ENCODE peak calls at places on chromosomes 2 and 18, in ten cellular contexts. R is astrocyte of the spinal cord, M is cardiac muscle cell, B is K562, J is SK-N-SH, V is endodermal cell, L is fibroblast of mammary gland, U is uterus, A is adrenal gland, X is IMR-90. S is an unnamed sample.

GRCh38 chr2:43402452-43402937 is 176.1 kb upstream of the ZFP36L2 start:
- DNase-seq in J (no peak), V (no peak), U (peak), A (no peak), R (no peak), L (no peak), B (no peak), X (peak), M (no peak), S (peak)

GRCh38 chr18:50879302-50880107 is 587 bp downstream of the ME2 start:
- DNase-seq in M (peak), V (peak), X (peak), J (no peak), A (peak), L (peak), U (no peak), B (no peak), R (peak), S (peak)

GRCh38 chr2:27264253-27264752 is 1.5 kb upstream of the SLC30A3 start:
- DNase-seq in A (no peak), B (no peak), R (no peak), X (no peak), L (no peak), J (peak), U (no peak), V (peak), M (peak), S (no peak)

GRCh38 chr2:173831312-173832229 is 133.6 kb downstream of the SP3 start:
- DNase-seq in L (peak), B (no peak), J (no peak), V (no peak), X (peak), A (peak), M (peak), R (peak), U (peak), S (no peak)

GRCh38 chr2:187769437-187769836 is 215.2 kb upstream of the TFPI start:
- DNase-seq in A (no peak), R (no peak), U (no peak), B (no peak), J (no peak), M (no peak), V (no peak), X (no peak), L (no peak), S (no peak)

GRCh38 chr2:165196411-165196810 is 7.4 kb downstream of the SCN3A start:
- DNase-seq in J (no peak), V (no peak), M (no peak), A (no peak), R (no peak), U (no peak), L (no peak), B (no peak), X (no peak), S (no peak)

GRCh38 chr2:229492034-229492433 is 220.9 kb upstream of the PID1 start:
- DNase-seq in B (no peak), A (no peak), R (peak), X (no peak), M (no peak), U (no peak), V (no peak), J (no peak), L (peak), S (no peak)

GRCh38 chr2:102018823-102019445 is 27.2 kb downstream of the IL1R2 start:
- DNase-seq in L (peak), A (no peak), U (no peak), M (no peak), V (no peak), B (no peak), R (peak), J (no peak), X (peak), S (no peak)

GRCh38 chr2:54038835-54039234 is 68.0 kb upstream of the PSME4 start:
- DNase-seq in V (no peak), J (no peak), U (no peak), B (no peak), A (no peak), M (no peak), R (no peak), X (no peak), L (peak), S (peak)

GRCh38 chr18:13393338-13393737 is 174.8 kb downstream of the LDLRAD4 start:
- DNase-seq in M (no peak), J (no peak), A (no peak), X (no peak), V (no peak), R (no peak), U (no peak), B (no peak), L (no peak), S (no peak)

GRCh38 chr18:59432796-59433195 is 73.7 kb upstream of the LMAN1 start:
- DNase-seq in J (no peak), V (no peak), A (no peak), U (no peak), R (no peak), B (no peak), X (no peak), M (no peak), L (no peak), S (no peak)

GRCh38 chr18:12366794-12367193 is 10.2 kb downstream of the AFG3L2 start:
- DNase-seq in B (no peak), V (no peak), R (no peak), L (no peak), A (no peak), M (no peak), X (no peak), J (no peak), U (no peak), S (no peak)

GRCh38 chr2:25714740-25715139 is 41.4 kb upstream of the DTNB start:
- DNase-seq in U (no peak), J (no peak), M (no peak), B (no peak), L (no peak), V (no peak), A (no peak), X (peak), R (no peak), S (no peak)

DNA sequence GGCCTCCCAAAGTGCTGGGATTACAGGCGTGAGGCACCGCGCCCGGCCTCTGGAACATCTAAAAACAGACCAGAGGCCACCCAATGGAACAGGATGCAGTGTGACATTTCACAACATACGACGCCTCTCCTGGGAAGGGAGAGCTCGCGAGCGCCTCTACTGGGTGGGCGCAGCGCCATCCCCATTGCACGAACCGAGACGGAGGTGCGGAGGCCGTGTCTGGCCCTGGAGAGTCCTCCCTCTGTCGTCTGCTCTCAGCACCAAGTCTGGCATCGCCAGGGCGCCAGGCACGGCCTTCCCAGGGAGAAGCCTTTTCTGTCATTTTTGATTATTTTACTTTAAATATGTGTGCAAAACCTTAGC is 9.4 kb upstream of the GBX2 start:
- DNase-seq in M (peak), U (no peak), J (peak), B (peak), R (no peak), A (peak), X (peak), L (peak), V (peak), S (peak)
- H3K4me3 ChIP-seq in M (no peak), U (no peak), J (peak), B (peak), R (no peak), A (no peak), X (no peak), L (no peak), V (no peak), S (no peak)

DNA sequence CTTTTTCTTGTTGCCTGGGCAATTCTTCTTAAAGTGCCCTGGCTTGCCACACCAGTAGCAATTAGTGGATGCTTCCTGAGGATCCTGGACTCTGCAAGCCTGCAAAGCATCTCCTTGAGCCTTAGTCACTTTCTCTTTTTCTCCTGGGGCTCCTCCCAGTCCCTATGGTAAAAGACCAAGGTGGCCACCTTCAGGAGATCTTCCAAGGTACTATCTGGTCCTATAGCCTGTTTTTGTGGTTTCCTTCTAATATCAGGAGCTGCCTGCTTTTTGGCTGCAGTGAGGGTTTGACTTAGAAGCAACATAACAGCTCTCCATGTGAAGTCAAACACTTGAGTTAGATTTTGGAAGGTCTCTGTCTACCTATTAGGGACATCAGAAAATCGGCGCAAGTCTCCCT is 33.3 kb upstream of the GMCL1 start:
- DNase-seq in X (no peak), A (no peak), R (no peak), M (no peak), V (no peak), J (no peak), B (no peak), U (no peak), L (no peak), S (no peak)
- TF ChIP-seq CTCF in X (no peak), A (no peak), R (no peak), M (no peak), V (no peak), J (no peak), B (peak), U (no peak), L (no peak), S (no peak)

DNA sequence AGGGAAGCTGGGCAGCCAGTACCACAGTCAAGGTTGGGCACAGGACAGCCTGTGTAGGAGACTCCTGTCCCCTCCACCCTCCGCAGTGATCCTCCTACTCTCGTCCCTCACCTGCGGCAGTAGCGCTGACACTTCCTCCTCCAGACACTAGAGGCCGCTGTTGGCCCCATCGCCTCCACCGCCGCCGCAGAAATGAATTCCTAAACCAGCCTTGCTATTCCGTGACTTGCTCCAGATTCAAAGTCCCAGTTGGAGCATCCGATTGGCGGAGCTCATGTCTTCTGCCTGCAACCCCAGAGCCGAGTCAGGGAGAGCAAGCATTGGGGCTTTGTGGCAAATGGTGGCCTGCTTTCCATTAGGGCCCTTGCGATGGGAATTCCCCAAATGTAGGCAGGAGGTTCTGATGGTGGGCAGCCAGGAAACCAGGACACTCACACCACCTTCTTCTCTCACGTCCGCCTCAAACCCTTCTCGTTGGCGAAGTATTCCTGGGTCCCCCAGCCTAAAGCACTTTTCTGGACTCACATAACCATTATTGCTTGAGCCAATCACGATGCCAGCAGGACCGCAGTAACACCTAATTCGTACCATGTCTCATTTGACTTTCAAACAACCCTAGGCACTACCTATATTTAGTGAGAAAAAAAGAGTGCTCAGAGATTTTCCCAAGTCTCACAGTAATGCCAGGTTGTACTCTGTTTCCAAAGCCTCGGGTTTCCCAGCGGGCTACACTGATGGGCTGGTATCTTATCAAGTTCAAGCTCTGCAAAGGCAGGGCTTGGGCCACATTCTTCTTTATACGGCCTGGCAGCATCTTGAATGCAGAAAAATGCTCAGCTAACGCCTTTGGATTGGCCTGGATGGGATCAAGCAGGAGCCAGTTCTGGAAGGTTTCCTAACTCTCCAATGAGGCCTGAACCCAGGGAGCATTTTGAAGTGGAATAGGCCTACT is 1.2 kb upstream of the DNAJB2 start:
- DNase-seq in R (peak), L (peak), A (peak), B (peak), X (peak), M (peak), U (peak), J (peak), V (peak), S (peak)
- H3K4me3 ChIP-seq in R (no peak), L (no peak), A (no peak), B (peak), X (no peak), M (peak), U (no peak), J (peak), V (peak), S (no peak)

GRCh38 chr18:2572892-2573291 is 1.5 kb downstream of the NDC80 start:
- DNase-seq in J (no peak), L (peak), X (no peak), B (no peak), A (no peak), R (no peak), U (no peak), V (no peak), M (peak), S (no peak)

GRCh38 chr18:2569338-2570207 is 1.7 kb downstream of the METTL4 start:
- DNase-seq in R (no peak), J (no peak), X (no peak), B (peak), L (no peak), M (no peak), A (no peak), V (no peak), U (no peak), S (no peak)

GRCh38 chr18:2571200-2572143 is at the start of the genes METTL4 and NDC80:
- DNase-seq in R (peak), J (peak), L (peak), V (peak), A (peak), M (peak), U (peak), X (peak), B (peak), S (peak)

GRCh38 chr18:2572144-2572682 is 856 bp downstream of the NDC80 start:
- DNase-seq in A (no peak), V (no peak), R (no peak), U (no peak), J (no peak), X (no peak), M (no peak), L (peak), B (no peak), S (no peak)

GRCh38 chr18:2570772-2571199 is 519 bp downstream of the METTL4 start:
- DNase-seq in U (peak), X (peak), A (peak), J (peak), L (peak), V (peak), R (peak), B (peak), M (peak), S (peak)
- TF ChIP-seq CTCF in U (peak), X (no peak), A (no peak), J (peak), L (peak), V (peak), R (peak), B (no peak), M (no peak), S (peak)

S was measured in epithelial cell of esophagus.